ENCODE peak calls at places on chromosomes 5 and 9, in nine cellular contexts. One of them, this sample, is unnamed.

GRCh38 chr9:105957830-105958229 is 263.5 kb downstream of the TMEM38B start:
- DNase-seq in prostate gland: no peak
- DNase-seq in GM23338: peak; percentile 83
- DNase-seq in stomach: no peak
- DNase-seq in endothelial cell of umbilical vein: no peak
- DNase-seq in SK-N-SH: no peak
- DNase-seq in suprapubic skin: no peak
- DNase-seq in sigmoid colon: no peak
- DNase-seq in breast epithelium: no peak
- DNase-seq in this sample: no peak

GRCh38 chr5:92019376-92019990 is 636.4 kb upstream of the ARRDC3 start:
- DNase-seq in endothelial cell of umbilical vein: no peak
- DNase-seq in stomach: no peak
- DNase-seq in prostate gland: no peak
- DNase-seq in sigmoid colon: no peak
- DNase-seq in breast epithelium: no peak
- DNase-seq in suprapubic skin: no peak
- DNase-seq in GM23338: no peak
- DNase-seq in SK-N-SH: no peak
- DNase-seq in this sample: no peak

GRCh38 chr9:133468374-133468773 is 8.6 kb downstream of the CACFD1 start:
- DNase-seq in endothelial cell of umbilical vein: no peak
- DNase-seq in prostate gland: no peak
- DNase-seq in stomach: no peak
- DNase-seq in breast epithelium: no peak
- DNase-seq in GM23338: no peak
- DNase-seq in suprapubic skin: no peak
- DNase-seq in SK-N-SH: no peak
- DNase-seq in sigmoid colon: no peak
- DNase-seq in this sample: no peak

GRCh38 chr9:127614961-127615360 is 2.9 kb downstream of the STXBP1 start:
- DNase-seq in sigmoid colon: no peak
- DNase-seq in suprapubic skin: no peak
- DNase-seq in endothelial cell of umbilical vein: no peak
- DNase-seq in prostate gland: no peak
- DNase-seq in GM23338: no peak
- DNase-seq in breast epithelium: no peak
- DNase-seq in SK-N-SH: no peak
- DNase-seq in stomach: no peak
- DNase-seq in this sample: no peak

GRCh38 chr9:21831841-21832509 is 29.5 kb downstream of the MTAP start:
- DNase-seq in breast epithelium: no peak
- DNase-seq in prostate gland: no peak
- DNase-seq in endothelial cell of umbilical vein: peak; percentile 80
- DNase-seq in stomach: no peak
- DNase-seq in SK-N-SH: no peak
- DNase-seq in sigmoid colon: no peak
- DNase-seq in GM23338: no peak
- DNase-seq in suprapubic skin: no peak
- DNase-seq in this sample: no peak

GRCh38 chr9:95626341-95626740 is 109.6 kb upstream of the PTCH1 start:
- DNase-seq in SK-N-SH: no peak
- DNase-seq in GM23338: no peak
- DNase-seq in prostate gland: no peak
- DNase-seq in sigmoid colon: no peak
- DNase-seq in stomach: no peak
- DNase-seq in endothelial cell of umbilical vein: no peak
- DNase-seq in suprapubic skin: no peak
- DNase-seq in breast epithelium: no peak
- DNase-seq in this sample: no peak

GRCh38 chr5:82397741-82398320 is 119.7 kb upstream of the RPS23 start:
- DNase-seq in GM23338: no peak
- DNase-seq in breast epithelium: no peak
- DNase-seq in endothelial cell of umbilical vein: no peak
- DNase-seq in prostate gland: no peak
- DNase-seq in sigmoid colon: no peak
- DNase-seq in suprapubic skin: no peak
- DNase-seq in SK-N-SH: no peak
- DNase-seq in stomach: no peak
- DNase-seq in this sample: no peak

GRCh38 chr5:82812575-82812974 is 264.6 kb downstream of the TMEM167A start:
- DNase-seq in breast epithelium: no peak
- DNase-seq in stomach: no peak
- DNase-seq in sigmoid colon: no peak
- DNase-seq in SK-N-SH: no peak
- DNase-seq in prostate gland: no peak
- DNase-seq in GM23338: no peak
- DNase-seq in suprapubic skin: no peak
- DNase-seq in endothelial cell of umbilical vein: no peak
- DNase-seq in this sample: no peak

GRCh38 chr9:335373-335772 is 120.7 kb downstream of the DOCK8 start:
- DNase-seq in prostate gland: no peak
- DNase-seq in sigmoid colon: no peak
- DNase-seq in SK-N-SH: no peak
- DNase-seq in breast epithelium: no peak
- DNase-seq in stomach: no peak
- DNase-seq in GM23338: no peak
- DNase-seq in suprapubic skin: no peak
- DNase-seq in endothelial cell of umbilical vein: no peak
- DNase-seq in this sample: no peak

GRCh38 chr9:136283291-136284235 is 20.3 kb downstream of the CCDC187 start:
- DNase-seq in stomach: peak; percentile 85
- DNase-seq in breast epithelium: peak; percentile 79
- DNase-seq in SK-N-SH: peak; percentile 94
- DNase-seq in suprapubic skin: no peak
- DNase-seq in prostate gland: peak; percentile 67
- DNase-seq in GM23338: peak; percentile 87
- DNase-seq in endothelial cell of umbilical vein: peak; percentile 75
- DNase-seq in sigmoid colon: peak; percentile 85
- DNase-seq in this sample: peak; percentile 94

GRCh38 chr5:61246768-61247307 is 84.6 kb upstream of the SMIM15 start:
- DNase-seq in stomach: no peak
- DNase-seq in SK-N-SH: no peak
- DNase-seq in sigmoid colon: no peak
- DNase-seq in breast epithelium: no peak
- DNase-seq in prostate gland: no peak
- DNase-seq in suprapubic skin: no peak
- DNase-seq in GM23338: no peak
- DNase-seq in endothelial cell of umbilical vein: no peak
- DNase-seq in this sample: no peak

GRCh38 chr9:88537743-88538055 is 2.7 kb downstream of the NXNL2 start:
- DNase-seq in endothelial cell of umbilical vein: no peak
- DNase-seq in sigmoid colon: peak; percentile 87
- DNase-seq in breast epithelium: peak; percentile 56
- DNase-seq in SK-N-SH: peak; percentile 50
- DNase-seq in stomach: peak; percentile 40
- DNase-seq in GM23338: peak; percentile 38
- DNase-seq in prostate gland: no peak
- DNase-seq in suprapubic skin: peak; percentile 72
- DNase-seq in this sample: peak; percentile 58

GRCh38 chr9:112556497-112557085 is 70.0 kb downstream of the KIAA1958 start:
- DNase-seq in SK-N-SH: no peak
- DNase-seq in prostate gland: no peak
- DNase-seq in GM23338: no peak
- DNase-seq in stomach: no peak
- DNase-seq in sigmoid colon: no peak
- DNase-seq in breast epithelium: no peak
- DNase-seq in suprapubic skin: no peak
- DNase-seq in endothelial cell of umbilical vein: no peak
- DNase-seq in this sample: no peak

GRCh38 chr5:151773979-151774378 is 2.2 kb downstream of the G3BP1 start:
- DNase-seq in prostate gland: no peak
- DNase-seq in suprapubic skin: no peak
- DNase-seq in GM23338: no peak
- DNase-seq in endothelial cell of umbilical vein: peak; percentile 18
- DNase-seq in sigmoid colon: no peak
- DNase-seq in SK-N-SH: no peak
- DNase-seq in breast epithelium: no peak
- DNase-seq in stomach: no peak
- DNase-seq in this sample: no peak

DNA sequence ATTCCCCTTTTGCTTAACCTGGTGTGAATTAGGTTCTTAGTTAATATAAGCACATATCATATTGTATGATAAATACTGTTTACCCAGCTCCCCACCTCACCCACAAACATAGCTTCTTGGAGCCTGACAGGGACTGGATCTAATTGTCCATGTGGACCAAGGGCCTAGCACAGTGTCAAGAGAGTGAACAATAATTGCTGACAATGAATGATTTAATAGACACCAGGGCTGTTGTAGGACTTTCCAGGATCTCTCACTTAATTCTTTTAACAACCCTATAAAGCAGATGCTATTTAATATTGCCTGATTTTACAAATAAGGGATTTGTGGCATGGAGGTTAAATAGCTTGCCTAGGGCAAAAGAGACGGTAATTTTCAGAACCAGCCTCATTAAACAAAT is 24.8 kb downstream of the AK3 start:
- DNase-seq in breast epithelium: no peak
- DNase-seq in prostate gland: no peak
- DNase-seq in sigmoid colon: no peak
- DNase-seq in GM23338: no peak
- DNase-seq in SK-N-SH: no peak
- DNase-seq in stomach: no peak
- DNase-seq in endothelial cell of umbilical vein: no peak
- DNase-seq in suprapubic skin: no peak
- DNase-seq in this sample: no peak
- TF ChIP-seq POLR2AphosphoS5 in breast epithelium: no peak
- TF ChIP-seq POLR2AphosphoS5 in prostate gland: no peak
- TF ChIP-seq POLR2AphosphoS5 in sigmoid colon: no peak
- TF ChIP-seq POLR2AphosphoS5 in GM23338: no peak
- TF ChIP-seq POLR2AphosphoS5 in SK-N-SH: no peak
- TF ChIP-seq POLR2AphosphoS5 in stomach: no peak
- TF ChIP-seq POLR2AphosphoS5 in endothelial cell of umbilical vein: no peak
- TF ChIP-seq POLR2AphosphoS5 in suprapubic skin: no peak
- TF ChIP-seq POLR2AphosphoS5 in this sample: no peak

GRCh38 chr9:108755979-108756378 is 99.8 kb downstream of the ACTL7B start:
- DNase-seq in SK-N-SH: no peak
- DNase-seq in endothelial cell of umbilical vein: no peak
- DNase-seq in prostate gland: no peak
- DNase-seq in suprapubic skin: no peak
- DNase-seq in sigmoid colon: no peak
- DNase-seq in breast epithelium: no peak
- DNase-seq in stomach: no peak
- DNase-seq in GM23338: peak; percentile 8
- DNase-seq in this sample: no peak

GRCh38 chr9:108760841-108761240 is 94.9 kb downstream of the ACTL7B start:
- DNase-seq in breast epithelium: no peak
- DNase-seq in sigmoid colon: no peak
- DNase-seq in SK-N-SH: no peak
- DNase-seq in suprapubic skin: no peak
- DNase-seq in endothelial cell of umbilical vein: no peak
- DNase-seq in prostate gland: no peak
- DNase-seq in GM23338: no peak
- DNase-seq in stomach: no peak
- DNase-seq in this sample: no peak

GRCh38 chr9:108759835-108760234 is 96.0 kb downstream of the ACTL7B start:
- DNase-seq in suprapubic skin: no peak
- DNase-seq in GM23338: no peak
- DNase-seq in prostate gland: no peak
- DNase-seq in stomach: no peak
- DNase-seq in SK-N-SH: no peak
- DNase-seq in endothelial cell of umbilical vein: no peak
- DNase-seq in breast epithelium: no peak
- DNase-seq in sigmoid colon: no peak
- DNase-seq in this sample: no peak

GRCh38 chr9:108759399-108759798 is 96.4 kb downstream of the ACTL7B start:
- DNase-seq in stomach: no peak
- DNase-seq in sigmoid colon: no peak
- DNase-seq in SK-N-SH: no peak
- DNase-seq in breast epithelium: no peak
- DNase-seq in suprapubic skin: no peak
- DNase-seq in endothelial cell of umbilical vein: no peak
- DNase-seq in GM23338: no peak
- DNase-seq in prostate gland: no peak
- DNase-seq in this sample: no peak

GRCh38 chr9:108756746-108757490 is 98.9 kb downstream of the ACTL7B start:
- DNase-seq in suprapubic skin: no peak
- DNase-seq in GM23338: peak; percentile 74
- DNase-seq in sigmoid colon: no peak
- DNase-seq in breast epithelium: no peak
- DNase-seq in SK-N-SH: no peak
- DNase-seq in prostate gland: no peak
- DNase-seq in endothelial cell of umbilical vein: no peak
- DNase-seq in stomach: no peak
- DNase-seq in this sample: no peak
- TF ChIP-seq CTCF in suprapubic skin: no peak
- TF ChIP-seq CTCF in GM23338: peak; percentile 64
- TF ChIP-seq CTCF in sigmoid colon: no peak
- TF ChIP-seq CTCF in breast epithelium: no peak
- TF ChIP-seq CTCF in SK-N-SH: no peak
- TF ChIP-seq CTCF in prostate gland: no peak
- TF ChIP-seq CTCF in endothelial cell of umbilical vein: no peak
- TF ChIP-seq CTCF in stomach: no peak
- TF ChIP-seq CTCF in this sample: no peak

DNA sequence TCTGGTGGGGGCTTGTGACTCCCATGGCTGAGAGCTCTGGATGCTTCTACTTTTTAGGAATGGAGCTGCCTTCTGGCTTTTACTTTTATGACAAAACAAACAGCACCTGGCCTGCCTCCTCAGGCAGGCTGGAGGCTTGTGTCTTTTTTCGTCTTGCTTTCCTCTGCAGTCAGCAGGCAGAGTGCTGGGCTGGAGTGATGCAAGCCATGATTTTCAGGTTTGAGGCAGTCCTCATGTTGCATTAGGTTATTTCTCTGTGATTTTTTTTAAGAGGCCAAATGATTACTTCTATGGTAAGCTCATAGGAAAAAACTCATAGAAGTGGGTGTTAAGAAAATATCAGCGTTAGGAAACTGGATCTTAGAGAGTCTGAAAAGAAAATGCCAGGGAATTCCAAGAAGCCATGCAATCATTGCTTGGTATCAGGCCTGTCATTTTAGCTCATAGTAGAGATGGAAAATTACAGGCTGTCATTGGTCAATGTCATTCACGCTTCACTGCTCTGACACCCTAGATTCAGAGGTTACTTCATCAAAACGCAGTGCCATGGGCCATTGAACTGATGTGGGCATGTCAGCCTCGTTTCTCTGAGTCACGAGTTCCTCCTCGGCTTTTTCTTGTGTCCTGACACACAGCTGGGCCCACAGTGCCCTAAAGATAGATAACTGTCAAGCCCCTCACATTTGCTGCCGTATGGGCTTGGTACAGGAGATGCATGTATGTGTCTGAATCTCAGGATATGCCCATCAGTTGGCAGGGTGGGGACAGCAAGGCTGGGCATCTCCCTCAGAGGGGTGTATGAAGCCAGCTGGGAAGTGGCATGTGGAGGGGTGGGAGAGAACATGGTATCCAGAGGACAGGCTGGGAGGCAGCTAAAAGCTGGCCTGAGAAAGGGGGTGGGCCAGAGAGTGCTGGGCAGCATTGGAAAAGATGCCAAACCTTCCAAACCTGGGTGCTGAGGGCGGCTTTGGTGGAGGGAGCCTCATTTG is 151.8 kb downstream of the HSPA4 start:
- DNase-seq in endothelial cell of umbilical vein: no peak
- DNase-seq in SK-N-SH: no peak
- DNase-seq in stomach: no peak
- DNase-seq in suprapubic skin: no peak
- DNase-seq in sigmoid colon: no peak
- DNase-seq in GM23338: no peak
- DNase-seq in prostate gland: no peak
- DNase-seq in breast epithelium: no peak
- DNase-seq in this sample: no peak
- TF ChIP-seq POLR2AphosphoS5 in endothelial cell of umbilical vein: no peak
- TF ChIP-seq POLR2AphosphoS5 in SK-N-SH: no peak
- TF ChIP-seq POLR2AphosphoS5 in stomach: no peak
- TF ChIP-seq POLR2AphosphoS5 in suprapubic skin: no peak
- TF ChIP-seq POLR2AphosphoS5 in sigmoid colon: no peak
- TF ChIP-seq POLR2AphosphoS5 in GM23338: no peak
- TF ChIP-seq POLR2AphosphoS5 in prostate gland: no peak
- TF ChIP-seq POLR2AphosphoS5 in breast epithelium: no peak
- TF ChIP-seq POLR2AphosphoS5 in this sample: no peak

GRCh38 chr5:51002368-51002767 is 335.9 kb downstream of the PARP8 start:
- DNase-seq in stomach: no peak
- DNase-seq in GM23338: no peak
- DNase-seq in SK-N-SH: no peak
- DNase-seq in breast epithelium: no peak
- DNase-seq in suprapubic skin: no peak
- DNase-seq in prostate gland: no peak
- DNase-seq in sigmoid colon: no peak
- DNase-seq in endothelial cell of umbilical vein: no peak
- DNase-seq in this sample: no peak
- TF ChIP-seq CTCF in stomach: no peak
- TF ChIP-seq CTCF in GM23338: no peak
- TF ChIP-seq CTCF in SK-N-SH: no peak
- TF ChIP-seq CTCF in breast epithelium: no peak
- TF ChIP-seq CTCF in suprapubic skin: no peak
- TF ChIP-seq CTCF in prostate gland: no peak
- TF ChIP-seq CTCF in sigmoid colon: no peak
- TF ChIP-seq CTCF in endothelial cell of umbilical vein: no peak
- TF ChIP-seq CTCF in this sample: no peak